ENCODE peak calls at places on chromosome 22, in five cellular contexts. O, X, R, Q and U are unnamed samples.

GRCh38 chr22:44182591-44183588 is 2.2 kb downstream of the PARVG start:
- DNase-seq in O (no peak), Q (no peak), X (no peak), R (no peak), U (no peak)

GRCh38 chr22:39349506-39349966 is 255 bp upstream of the SYNGR1 start:
- DNase-seq in Q (peak; percentile 35), O (no peak), X (no peak), R (no peak), U (no peak)

GRCh38 chr22:50186789-50187523 is 1.2 kb downstream of the TRABD start:
- DNase-seq in X (no peak), O (no peak), Q (no peak), R (no peak), U (no peak)

GRCh38 chr22:11605468-11605981 is 3922.5 kb upstream of the OR11H1 start:
- DNase-seq in X (no peak), O (no peak), Q (no peak), R (no peak), U (no peak)

GRCh38 chr22:21098099-21098671 is 52.4 kb downstream of the LRRC74B start:
- DNase-seq in Q (no peak), O (no peak), R (no peak), X (no peak), U (peak; percentile 35)

GRCh38 chr22:27983361-27983791 is 64.3 kb upstream of the PITPNB start:
- DNase-seq in X (no peak), R (no peak), O (no peak), Q (no peak), U (no peak)

GRCh38 chr22:50670914-50671538 is 1.6 kb upstream of the SHANK3 start:
- DNase-seq in O (no peak), R (no peak), X (no peak), Q (no peak), U (no peak)

GRCh38 chr22:20268350-20269012 is 363 bp upstream of the RTN4R start:
- DNase-seq in X (no peak), R (no peak), Q (peak; percentile 26), O (no peak), U (peak; percentile 17)